ENCODE peak calls at places on chromosomes 6 and 20, in eight cellular contexts. One of them, this sample, is unnamed.

GRCh38 chr6:98957440-98957839 is 9.7 kb upstream of the FBXL4 start:
- DNase-seq in GM12891: no peak
- DNase-seq in GM12892: no peak
- DNase-seq in A549: no peak
- DNase-seq in testis: no peak
- DNase-seq in H54: peak; percentile 8
- DNase-seq in breast epithelium: no peak
- DNase-seq in ovary: no peak
- DNase-seq in this sample: peak; percentile 18

GRCh38 chr6:71473908-71474307 is 185.3 kb downstream of the OGFRL1 start:
- DNase-seq in A549: peak; percentile 43
- DNase-seq in breast epithelium: no peak
- DNase-seq in H54: no peak
- DNase-seq in ovary: no peak
- DNase-seq in testis: no peak
- DNase-seq in GM12891: no peak
- DNase-seq in GM12892: no peak
- DNase-seq in this sample: peak; percentile 50

GRCh38 chr6:7154341-7155139 is 46.8 kb downstream of the RREB1 start:
- DNase-seq in GM12892: no peak
- DNase-seq in breast epithelium: no peak
- DNase-seq in ovary: no peak
- DNase-seq in testis: no peak
- DNase-seq in H54: no peak
- DNase-seq in A549: no peak
- DNase-seq in GM12891: no peak
- DNase-seq in this sample: no peak

GRCh38 chr20:41287327-41287726 is 30.2 kb downstream of the ZHX3 start:
- DNase-seq in testis: no peak
- DNase-seq in GM12891: no peak
- DNase-seq in A549: no peak
- DNase-seq in breast epithelium: no peak
- DNase-seq in H54: no peak
- DNase-seq in GM12892: no peak
- DNase-seq in ovary: no peak
- DNase-seq in this sample: no peak

GRCh38 chr20:44752099-44752931 is 6.7 kb downstream of the KCNK15 start:
- DNase-seq in breast epithelium: no peak
- DNase-seq in H54: no peak
- DNase-seq in testis: no peak
- DNase-seq in ovary: no peak
- DNase-seq in GM12891: no peak
- DNase-seq in A549: no peak
- DNase-seq in GM12892: no peak
- DNase-seq in this sample: no peak

GRCh38 chr6:98747246-98747645 is 87.1 kb upstream of the POU3F2 start:
- DNase-seq in GM12892: no peak
- DNase-seq in H54: no peak
- DNase-seq in testis: no peak
- DNase-seq in A549: no peak
- DNase-seq in ovary: no peak
- DNase-seq in GM12891: no peak
- DNase-seq in breast epithelium: no peak
- DNase-seq in this sample: no peak

GRCh38 chr6:116695398-116695797 is 14.4 kb downstream of the KPNA5 start:
- DNase-seq in breast epithelium: no peak
- DNase-seq in testis: no peak
- DNase-seq in GM12892: no peak
- DNase-seq in A549: no peak
- DNase-seq in H54: no peak
- DNase-seq in GM12891: peak; percentile 14
- DNase-seq in ovary: no peak
- DNase-seq in this sample: no peak

GRCh38 chr6:48184644-48185043 is 73.6 kb upstream of the PTCHD4 start:
- DNase-seq in GM12892: no peak
- DNase-seq in testis: no peak
- DNase-seq in breast epithelium: no peak
- DNase-seq in A549: no peak
- DNase-seq in H54: no peak
- DNase-seq in GM12891: no peak
- DNase-seq in ovary: no peak
- DNase-seq in this sample: no peak

GRCh38 chr6:166301611-166302529 is 6.3 kb downstream of the PRR18 start:
- DNase-seq in ovary: no peak
- DNase-seq in H54: no peak
- DNase-seq in GM12892: no peak
- DNase-seq in testis: no peak
- DNase-seq in GM12891: no peak
- DNase-seq in breast epithelium: no peak
- DNase-seq in A549: no peak
- DNase-seq in this sample: no peak

GRCh38 chr6:444653-445275 is 53.2 kb downstream of the IRF4 start:
- DNase-seq in GM12892: no peak
- DNase-seq in testis: no peak
- DNase-seq in A549: no peak
- DNase-seq in ovary: no peak
- DNase-seq in H54: no peak
- DNase-seq in GM12891: no peak
- DNase-seq in breast epithelium: no peak
- DNase-seq in this sample: no peak

GRCh38 chr6:136717297-136717990 is 74.8 kb downstream of the MAP3K5 start:
- DNase-seq in GM12891: no peak
- DNase-seq in GM12892: no peak
- DNase-seq in H54: no peak
- DNase-seq in testis: no peak
- DNase-seq in A549: no peak
- DNase-seq in breast epithelium: no peak
- DNase-seq in ovary: no peak
- DNase-seq in this sample: no peak

GRCh38 chr6:21395121-21395520 is 198.4 kb upstream of the SOX4 start:
- DNase-seq in ovary: no peak
- DNase-seq in GM12891: no peak
- DNase-seq in GM12892: no peak
- DNase-seq in testis: no peak
- DNase-seq in breast epithelium: no peak
- DNase-seq in H54: no peak
- DNase-seq in A549: no peak
- DNase-seq in this sample: no peak

GRCh38 chr6:52929321-52930164 is 20.0 kb upstream of the GSTA3 start:
- DNase-seq in testis: peak; percentile 32
- DNase-seq in ovary: no peak
- DNase-seq in H54: peak; percentile 79
- DNase-seq in GM12892: no peak
- DNase-seq in GM12891: no peak
- DNase-seq in breast epithelium: no peak
- DNase-seq in A549: peak; percentile 76
- DNase-seq in this sample: no peak

GRCh38 chr6:160950507-160950906 is 41.1 kb upstream of the MAP3K4 start:
- DNase-seq in ovary: no peak
- DNase-seq in GM12892: no peak
- DNase-seq in testis: no peak
- DNase-seq in breast epithelium: no peak
- DNase-seq in A549: peak; percentile 39
- DNase-seq in H54: no peak
- DNase-seq in GM12891: no peak
- DNase-seq in this sample: no peak

GRCh38 chr20:11436113-11436890 is 481.4 kb upstream of the BTBD3 start:
- DNase-seq in GM12891: no peak
- DNase-seq in ovary: no peak
- DNase-seq in testis: no peak
- DNase-seq in breast epithelium: no peak
- DNase-seq in GM12892: no peak
- DNase-seq in A549: no peak
- DNase-seq in H54: no peak
- DNase-seq in this sample: no peak

GRCh38 chr20:24964518-24964838 is 15.4 kb downstream of the CST7 start:
- DNase-seq in testis: no peak
- DNase-seq in ovary: no peak
- DNase-seq in GM12891: no peak
- DNase-seq in GM12892: no peak
- DNase-seq in breast epithelium: no peak
- DNase-seq in A549: no peak
- DNase-seq in H54: no peak
- DNase-seq in this sample: no peak

GRCh38 chr20:24955045-24955444 is 6.0 kb downstream of the CST7 start:
- DNase-seq in GM12892: peak; percentile 32
- DNase-seq in GM12891: peak; percentile 48
- DNase-seq in testis: no peak
- DNase-seq in H54: no peak
- DNase-seq in breast epithelium: no peak
- DNase-seq in ovary: no peak
- DNase-seq in A549: no peak
- DNase-seq in this sample: no peak

GRCh38 chr20:1820137-1821074 is 74.8 kb upstream of the SIRPA start:
- DNase-seq in H54: no peak
- DNase-seq in A549: no peak
- DNase-seq in GM12891: no peak
- DNase-seq in GM12892: no peak
- DNase-seq in ovary: no peak
- DNase-seq in breast epithelium: no peak
- DNase-seq in testis: no peak
- DNase-seq in this sample: no peak

DNA sequence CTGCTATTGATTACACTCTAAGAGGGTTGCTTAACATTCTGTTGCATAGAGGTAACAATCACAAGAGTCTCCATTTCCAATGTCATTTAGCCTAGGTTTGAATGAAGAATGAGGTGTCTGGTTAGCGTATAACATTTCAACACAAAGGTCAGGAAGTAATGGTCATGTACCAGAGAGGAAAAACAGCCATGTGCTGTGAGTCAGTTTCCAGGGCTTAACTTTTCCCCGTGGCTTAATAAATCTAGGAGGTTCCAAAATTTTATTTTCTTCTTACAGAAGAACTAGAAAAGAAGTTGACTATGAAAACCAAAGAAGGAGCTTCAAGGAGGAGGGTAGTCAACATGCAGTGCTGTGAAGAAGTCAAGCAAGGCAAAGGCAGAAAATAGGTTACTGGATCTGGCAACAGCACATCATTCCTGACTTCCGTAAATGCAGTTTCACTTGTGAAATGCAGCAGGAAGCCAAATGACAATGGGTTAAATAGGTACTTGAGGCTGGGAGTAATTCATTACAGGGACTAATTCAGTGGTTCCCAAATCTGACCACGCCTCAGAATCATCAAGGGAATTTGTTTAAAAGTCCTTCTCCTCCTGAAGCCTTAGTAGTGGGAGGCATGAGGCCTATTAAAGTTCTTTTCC is 8.5 kb upstream of the GABRR2 start:
- DNase-seq in A549: no peak
- DNase-seq in breast epithelium: no peak
- DNase-seq in ovary: no peak
- DNase-seq in GM12892: no peak
- DNase-seq in GM12891: no peak
- DNase-seq in testis: no peak
- DNase-seq in H54: no peak
- DNase-seq in this sample: no peak
- TF ChIP-seq POLR2A in A549: no peak
- TF ChIP-seq POLR2A in breast epithelium: no peak
- TF ChIP-seq POLR2A in ovary: no peak
- TF ChIP-seq POLR2A in GM12892: no peak
- TF ChIP-seq POLR2A in GM12891: no peak
- TF ChIP-seq POLR2A in testis: no peak
- TF ChIP-seq POLR2A in H54: no peak
- TF ChIP-seq POLR2A in this sample: no peak

DNA sequence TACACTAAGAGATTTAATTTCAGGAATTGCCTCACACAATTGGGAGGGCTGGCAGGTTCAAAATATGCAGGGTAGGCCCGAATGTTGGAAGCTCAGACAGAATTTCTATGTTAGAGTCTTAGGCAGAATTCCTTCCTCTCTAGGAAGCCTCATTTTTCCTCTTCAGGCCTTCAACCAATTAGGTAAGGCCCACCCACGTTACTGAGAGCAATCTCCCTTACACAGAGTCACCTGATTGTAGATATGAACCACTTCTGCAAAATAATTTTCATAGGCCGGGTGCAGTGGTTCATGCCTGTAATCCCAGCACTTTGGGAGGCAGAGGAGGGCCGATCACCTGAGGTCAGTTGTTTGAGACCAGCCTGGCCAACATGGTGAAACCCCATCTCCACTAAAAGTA is 50.2 kb upstream of the HIVEP1 start:
- DNase-seq in breast epithelium: no peak
- DNase-seq in H54: no peak
- DNase-seq in testis: no peak
- DNase-seq in GM12892: no peak
- DNase-seq in GM12891: no peak
- DNase-seq in ovary: no peak
- DNase-seq in A549: no peak
- DNase-seq in this sample: no peak
- TF ChIP-seq POLR2A in breast epithelium: no peak
- TF ChIP-seq POLR2A in H54: no peak
- TF ChIP-seq POLR2A in testis: no peak
- TF ChIP-seq POLR2A in GM12892: no peak
- TF ChIP-seq POLR2A in GM12891: no peak
- TF ChIP-seq POLR2A in ovary: no peak
- TF ChIP-seq POLR2A in A549: no peak
- TF ChIP-seq POLR2A in this sample: no peak

DNA sequence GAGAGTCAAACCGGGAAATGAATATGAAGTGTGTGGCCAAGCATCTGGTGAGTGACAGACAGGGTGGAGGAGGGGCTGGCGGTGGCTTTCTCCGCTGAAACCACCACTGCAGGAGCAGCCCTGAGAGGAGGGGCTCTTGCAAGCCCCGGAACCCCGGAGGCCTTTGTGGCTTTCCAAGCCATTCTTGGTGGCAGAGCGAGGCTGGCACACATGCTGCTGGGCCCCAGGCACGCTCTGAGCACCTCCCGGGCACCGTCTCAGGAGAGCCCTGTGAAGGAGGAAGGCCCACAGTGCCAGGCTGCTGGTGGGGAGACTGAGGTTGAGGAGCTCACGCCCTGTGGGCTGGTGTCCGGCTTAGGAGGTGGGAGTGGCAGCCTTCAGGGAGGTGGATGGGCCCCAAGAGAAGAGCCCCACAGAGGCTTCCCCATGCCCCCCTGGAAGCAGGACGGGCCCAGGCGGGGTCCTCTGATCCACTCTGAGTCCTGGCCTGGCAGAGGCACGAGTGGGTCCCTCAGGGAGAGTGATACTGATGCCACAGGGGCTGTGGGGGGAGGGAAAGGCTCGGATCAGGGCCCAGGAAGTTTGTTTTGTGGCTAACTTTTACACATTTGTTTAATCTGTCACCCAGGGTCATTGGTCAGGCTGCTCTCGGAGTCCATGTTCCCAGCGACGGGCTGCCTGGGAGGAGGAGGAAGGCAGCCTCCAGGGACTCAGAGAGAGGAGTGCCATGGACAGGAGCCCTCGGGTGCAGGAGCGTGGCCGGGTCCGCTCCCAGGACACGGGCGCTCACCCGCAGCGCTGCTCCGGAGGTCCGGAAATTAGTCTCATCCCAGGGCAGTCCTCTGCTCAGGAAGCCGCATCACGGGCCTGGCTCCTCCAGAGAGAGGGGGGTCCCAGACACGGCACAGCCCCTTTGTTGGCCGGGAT is 170.7 kb downstream of the ERMARD start:
- DNase-seq in A549: no peak
- DNase-seq in GM12892: no peak
- DNase-seq in breast epithelium: no peak
- DNase-seq in GM12891: no peak
- DNase-seq in ovary: no peak
- DNase-seq in testis: no peak
- DNase-seq in H54: no peak
- DNase-seq in this sample: no peak
- TF ChIP-seq POLR2A in A549: no peak
- TF ChIP-seq POLR2A in GM12892: no peak
- TF ChIP-seq POLR2A in breast epithelium: no peak
- TF ChIP-seq POLR2A in GM12891: no peak
- TF ChIP-seq POLR2A in ovary: no peak
- TF ChIP-seq POLR2A in testis: no peak
- TF ChIP-seq POLR2A in H54: no peak
- TF ChIP-seq POLR2A in this sample: no peak

GRCh38 chr6:41780623-41781301 is at the start of gene PRICKLE4:
- DNase-seq in breast epithelium: no peak
- DNase-seq in A549: peak; percentile 29
- DNase-seq in GM12891: no peak
- DNase-seq in H54: peak; percentile 80
- DNase-seq in ovary: peak; percentile 66
- DNase-seq in GM12892: no peak
- DNase-seq in testis: peak; percentile 41
- DNase-seq in this sample: peak; percentile 53
- TF ChIP-seq POLR2A in breast epithelium: no peak
- TF ChIP-seq POLR2A in A549: peak; percentile 14
- TF ChIP-seq POLR2A in GM12891: no peak
- TF ChIP-seq POLR2A in H54: no peak
- TF ChIP-seq POLR2A in ovary: no peak
- TF ChIP-seq POLR2A in GM12892: no peak
- TF ChIP-seq POLR2A in testis: no peak
- TF ChIP-seq POLR2A in this sample: no peak

This sample was measured in uterus.